ENCODE peak calls at places on chromosomes 5 and 9, in four cellular contexts. T, D, P and S are unnamed samples.

GRCh38 chr9:137619240-137620090 is 660 bp downstream of the EHMT1 start:
- DNase-seq in T (no peak), D (no peak), P (peak), S (no peak)

GRCh38 chr9:13960011-13960765 is 353.8 kb downstream of the NFIB start:
- DNase-seq in T (no peak), D (no peak), P (no peak), S (no peak)

GRCh38 chr9:77014597-77015263 is 4.7 kb upstream of the FOXB2 start:
- DNase-seq in T (no peak), D (no peak), P (peak), S (peak)

GRCh38 chr5:154783774-154784460 is 28.7 kb downstream of the LARP1 start:
- DNase-seq in T (no peak), D (no peak), P (no peak), S (no peak)

GRCh38 chr9:65411901-65412300 is 126.9 kb upstream of the FOXD4L5 start:
- DNase-seq in T (no peak), D (no peak), P (no peak), S (no peak)

GRCh38 chr5:150113047-150113744 is 26.8 kb upstream of the CSF1R start:
- DNase-seq in T (no peak), D (no peak), P (no peak), S (peak)

GRCh38 chr9:23464275-23464674 is 361.8 kb downstream of the ELAVL2 start:
- DNase-seq in T (no peak), D (no peak), P (no peak), S (no peak)

GRCh38 chr5:68074048-68074632 is 141.4 kb upstream of the PIK3R1 start:
- DNase-seq in T (no peak), D (no peak), P (no peak), S (no peak)

GRCh38 chr5:14739538-14739937 is 75.0 kb downstream of the OTULIN start:
- DNase-seq in T (no peak), D (no peak), P (no peak), S (no peak)

GRCh38 chr5:157548513-157549282 is 26.9 kb downstream of the ADAM19 start:
- DNase-seq in T (no peak), D (peak), P (no peak), S (no peak)

GRCh38 chr5:39902626-39903025 is 477.8 kb upstream of the DAB2 start:
- DNase-seq in T (no peak), D (no peak), P (no peak), S (no peak)

GRCh38 chr5:167759411-167759821 is 532.0 kb upstream of the WWC1 start:
- DNase-seq in T (no peak), D (peak), P (no peak), S (no peak)

GRCh38 chr5:516338-516925 is 7.8 kb downstream of the SLC9A3 start:
- DNase-seq in T (no peak), D (no peak), P (no peak), S (no peak)

GRCh38 chr9:562330-562729 is 279.2 kb upstream of the DMRT1 start:
- DNase-seq in T (no peak), D (no peak), P (no peak), S (no peak)

GRCh38 chr9:134422701-134423100 is 96.4 kb downstream of the RXRA start:
- DNase-seq in T (no peak), D (no peak), P (no peak), S (no peak)
- TF ChIP-seq CTCF in T (no peak), D (no peak), P (no peak), S (no peak)

GRCh38 chr9:34374905-34375552 is 1.7 kb downstream of the MYORG start:
- DNase-seq in T (no peak), D (no peak), P (no peak), S (no peak)
- TF ChIP-seq CTCF in T (no peak), D (no peak), P (no peak), S (no peak)

GRCh38 chr9:113876806-113877236 is 712 bp downstream of the ZNF618 start:
- DNase-seq in T (no peak), D (no peak), P (no peak), S (no peak)
- TF ChIP-seq CTCF in T (peak), D (peak), P (peak), S (peak)

GRCh38 chr9:124861342-124862229 is at the start of the genes ARPC5L and RPL35:
- DNase-seq in T (peak), D (peak), P (peak), S (peak)
- TF ChIP-seq CTCF in T (peak), D (peak), P (no peak), S (peak)

DNA sequence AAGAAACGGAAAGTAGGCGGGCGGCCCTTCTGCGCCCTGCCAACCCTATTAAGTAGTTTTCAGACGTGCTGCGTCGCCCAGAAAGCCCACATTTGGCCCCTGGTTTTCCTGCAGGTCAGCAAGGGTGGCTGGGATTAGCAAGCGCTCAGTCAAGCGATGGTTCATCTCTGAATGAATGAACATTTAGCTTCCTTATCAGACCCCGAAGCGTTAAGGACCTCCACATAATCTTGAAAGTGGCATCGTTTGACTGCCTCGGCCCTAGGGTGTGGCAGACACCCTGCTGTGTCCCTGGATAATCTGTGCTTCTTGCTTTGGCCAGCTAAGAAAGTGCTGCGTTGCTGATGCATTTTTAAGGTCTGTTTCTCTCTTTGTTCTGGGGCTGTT is 688 bp downstream of the TOR1B start:
- DNase-seq in T (no peak), D (no peak), P (no peak), S (no peak)
- TF ChIP-seq CTCF in T (no peak), D (no peak), P (no peak), S (no peak)

GRCh38 chr5:51375084-51375483 is 8.2 kb upstream of the ISL1 start:
- DNase-seq in T (no peak), D (no peak), P (no peak), S (no peak)

GRCh38 chr5:51378415-51378777 is 4.9 kb upstream of the ISL1 start:
- DNase-seq in T (no peak), D (no peak), P (peak), S (no peak)

GRCh38 chr5:51378061-51378409 is 5.2 kb upstream of the ISL1 start:
- DNase-seq in T (no peak), D (no peak), P (no peak), S (no peak)

GRCh38 chr5:51377151-51378060 is 5.8 kb upstream of the ISL1 start:
- DNase-seq in T (no peak), D (no peak), P (peak), S (no peak)

GRCh38 chr5:51376504-51376903 is 6.7 kb upstream of the ISL1 start:
- DNase-seq in T (no peak), D (no peak), P (no peak), S (no peak)
- TF ChIP-seq CTCF in T (no peak), D (no peak), P (no peak), S (no peak)

DNA sequence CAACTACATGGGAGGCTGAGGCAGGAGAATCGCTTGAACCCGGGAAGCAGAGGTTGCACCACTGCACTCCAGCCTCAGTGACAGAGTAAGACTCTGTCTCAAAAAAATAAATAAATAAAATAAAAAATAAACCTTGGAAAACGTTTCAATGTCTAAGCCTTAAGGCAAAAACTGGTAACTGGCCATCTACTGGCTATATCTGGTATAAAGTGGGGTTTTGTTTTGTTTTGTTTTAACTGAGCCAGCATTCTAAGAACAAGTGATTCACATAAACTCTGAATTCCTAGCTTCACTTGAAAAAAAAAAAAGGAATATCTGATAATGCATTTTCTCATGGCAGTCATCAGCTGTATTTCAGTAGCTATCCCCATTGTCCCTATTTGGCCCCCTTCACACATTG is 126.1 kb upstream of the EFNA5 start:
- DNase-seq in T (no peak), D (no peak), P (no peak), S (no peak)
- TF ChIP-seq CTCF in T (no peak), D (peak), P (no peak), S (no peak)

DNA sequence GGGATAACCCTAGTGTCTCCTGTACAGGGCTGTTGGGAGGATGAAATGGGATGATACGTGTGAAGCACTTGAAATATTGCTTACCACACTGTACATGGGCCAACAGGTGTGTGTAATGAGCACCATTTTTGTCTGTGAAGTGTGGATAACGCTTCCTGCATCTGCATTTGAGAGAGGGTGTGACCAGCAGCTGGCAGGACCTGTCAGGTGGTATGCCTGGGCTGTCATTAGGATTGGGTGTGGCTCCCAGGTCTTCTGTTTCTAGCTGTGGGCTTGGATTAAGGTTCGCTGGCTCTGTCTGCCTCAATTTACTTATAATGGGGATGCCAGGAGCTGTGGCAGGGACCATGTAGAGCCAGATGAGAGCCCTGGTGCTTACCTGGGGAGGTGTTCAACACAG is 74.4 kb downstream of the PRRT1B start:
- DNase-seq in T (no peak), D (no peak), P (no peak), S (no peak)
- TF ChIP-seq CTCF in T (no peak), D (no peak), P (no peak), S (no peak)

GRCh38 chr5:134554319-134555222 is 29.1 kb downstream of the JADE2 start:
- DNase-seq in T (peak), D (peak), P (no peak), S (no peak)
- TF ChIP-seq CTCF in T (peak), D (peak), P (no peak), S (no peak)